ENCODE peak calls at places on chromosomes 4 and X, in four cellular contexts. W is HepG2, A is H1, N is GM12878. H is an unnamed sample.

GRCh38 chr4:33722800-33723511 is 2521.4 kb downstream of the ARAP2 start:
- DNase-seq in W (no peak), A (no peak), N (no peak), H (no peak)

GRCh38 chr4:172819353-172819752 is 349.3 kb upstream of the GALNT7 start:
- DNase-seq in W (no peak), A (no peak), N (no peak), H (no peak)

GRCh38 chrX:102517331-102517730 is 792 bp upstream of the TMSB15A start:
- DNase-seq in W (no peak), A (no peak), N (no peak), H (no peak)

GRCh38 chr4:128159967-128160366 is 98.9 kb downstream of the LARP1B start:
- DNase-seq in W (no peak), A (no peak), N (no peak), H (no peak)

GRCh38 chr4:153781717-153782416 is 7.0 kb downstream of the SFRP2 start:
- DNase-seq in W (no peak), A (no peak), N (no peak), H (no peak)

GRCh38 chr4:8271821-8272220 is 2.3 kb downstream of the HTRA3 start:
- DNase-seq in W (no peak), A (no peak), N (no peak), H (no peak)

GRCh38 chr4:845233-845835 is 19.4 kb upstream of the CPLX1 start:
- DNase-seq in W (no peak), A (no peak), N (no peak), H (no peak)

GRCh38 chr4:184768296-184768695 is 34.4 kb upstream of the CENPU start:
- DNase-seq in W (no peak), A (no peak), N (no peak), H (no peak)

GRCh38 chr4:6907658-6908191 is 1.9 kb upstream of the TBC1D14 start:
- DNase-seq in W (no peak), A (peak; percentile 72), N (no peak), H (no peak)

GRCh38 chr4:158540125-158540907 is 18.6 kb downstream of the RXFP1 start:
- DNase-seq in W (no peak), A (no peak), N (no peak), H (no peak)

GRCh38 chrX:132022115-132022862 is 813 bp upstream of the STK26 start:
- DNase-seq in W (peak; percentile 2), A (peak; percentile 57), N (no peak), H (no peak)

GRCh38 chrX:132023896-132024386 is 839 bp downstream of the STK26 start:
- DNase-seq in W (no peak), A (peak; percentile 54), N (no peak), H (no peak)

GRCh38 chrX:132022863-132023116 is 312 bp upstream of the STK26 start:
- DNase-seq in W (no peak), A (no peak), N (no peak), H (no peak)

GRCh38 chrX:132023117-132023895 is at the start of gene STK26:
- DNase-seq in W (peak; percentile 44), A (peak; percentile 69), N (no peak), H (no peak)

DNA sequence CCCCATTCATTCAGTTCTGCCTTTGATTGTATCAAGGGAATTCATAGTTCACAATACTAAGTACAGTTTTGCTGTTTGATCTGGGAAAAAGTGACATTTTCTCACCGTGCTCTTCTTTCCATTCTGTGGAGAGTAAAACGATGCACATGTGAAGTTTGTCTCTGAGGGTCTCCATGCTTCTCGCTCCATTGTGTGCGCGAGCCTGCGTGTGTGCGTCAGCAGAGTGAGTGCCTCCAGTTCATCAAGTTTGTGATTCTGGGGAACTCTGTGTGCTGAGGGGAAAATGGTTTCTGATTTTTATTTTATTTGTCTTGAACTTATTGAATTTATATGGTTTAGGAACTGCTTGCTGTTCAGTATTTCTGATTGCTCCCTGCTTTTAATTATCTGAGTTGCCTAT is 2.0 kb downstream of the STK26 start:
- DNase-seq in W (peak; percentile 3), A (no peak), N (no peak), H (no peak)
- H3K4me3 ChIP-seq in W (peak overlapping the region; percentile 85), A (peak overlapping the region; percentile 71), N (peak overlapping the region; percentile 71), H (no peak overlapping the region)

GRCh38 chr4:106240699-106241098 is 75.3 kb downstream of the TBCK start:
- DNase-seq in W (no peak), A (no peak), N (no peak), H (no peak)

DNA sequence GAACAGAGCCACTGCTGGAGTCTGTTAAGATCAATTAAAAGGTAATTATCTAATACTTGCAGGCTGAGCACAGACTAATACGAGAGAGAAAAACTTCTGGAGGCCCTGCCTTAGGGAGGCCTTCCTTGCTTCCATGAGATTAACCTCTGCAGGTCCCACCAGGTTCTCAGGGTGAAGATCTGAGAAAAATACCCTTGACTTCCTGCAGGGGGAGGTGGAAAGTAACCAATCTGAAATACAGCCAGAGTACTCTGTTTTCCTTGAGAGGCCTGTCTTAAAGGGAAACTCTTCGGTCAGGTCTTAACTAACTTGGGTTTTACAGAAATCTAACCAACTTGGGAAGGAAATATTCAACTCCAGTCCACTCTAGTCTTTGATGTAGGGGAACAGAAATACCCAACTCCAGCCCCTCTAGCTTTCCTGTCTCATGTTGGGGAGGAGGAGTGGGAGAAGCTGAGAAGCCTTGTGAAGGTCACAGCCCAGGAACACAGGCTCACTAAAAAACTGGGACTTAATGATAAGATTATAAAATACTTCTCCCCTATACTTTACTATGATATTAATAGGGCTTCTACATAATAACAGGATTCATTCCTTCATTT is 77.1 kb downstream of the TBCK start:
- DNase-seq in W (peak; percentile 61), A (peak; percentile 47), N (no peak), H (no peak)
- TF ChIP-seq SUZ12 in W (no peak), A (no peak), N (no peak), H (no peak)

GRCh38 chr4:41414380-41414779 is 123.6 kb upstream of the LIMCH1 start:
- DNase-seq in W (no peak), A (no peak), N (no peak), H (no peak)

GRCh38 chr4:41413670-41414069 is 124.3 kb upstream of the LIMCH1 start:
- DNase-seq in W (no peak), A (no peak), N (no peak), H (no peak)

GRCh38 chr4:41420576-41420975 is 117.4 kb upstream of the LIMCH1 start:
- DNase-seq in W (no peak), A (no peak), N (no peak), H (no peak)

DNA sequence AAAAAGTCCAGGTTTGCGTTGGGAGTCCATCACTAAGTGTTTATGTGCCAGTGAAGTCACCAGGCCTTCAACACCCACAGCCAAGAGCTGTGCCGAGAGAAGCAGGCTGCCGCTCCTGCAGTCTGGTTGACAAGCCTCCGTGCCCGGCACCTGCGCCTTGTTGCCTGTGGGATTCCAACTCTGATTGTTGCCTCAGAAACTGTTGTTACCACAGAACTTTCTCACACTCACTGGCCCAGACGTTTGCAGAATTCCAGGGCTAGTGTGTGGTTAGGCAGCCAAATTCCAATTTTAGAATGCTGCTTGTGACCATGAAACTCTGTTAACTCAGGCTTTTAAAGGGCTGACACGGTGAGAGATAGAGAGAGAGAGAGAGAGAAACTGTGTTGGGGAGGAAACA is 119.5 kb upstream of the LIMCH1 start:
- DNase-seq in W (no peak), A (no peak), N (no peak), H (no peak)
- TF ChIP-seq YY1 in W (no peak), A (no peak), N (no peak), H (no peak)

GRCh38 chrX:41490446-41490845 is 43.3 kb downstream of the NYX start:
- DNase-seq in W (no peak), A (no peak), N (no peak), H (no peak)

DNA sequence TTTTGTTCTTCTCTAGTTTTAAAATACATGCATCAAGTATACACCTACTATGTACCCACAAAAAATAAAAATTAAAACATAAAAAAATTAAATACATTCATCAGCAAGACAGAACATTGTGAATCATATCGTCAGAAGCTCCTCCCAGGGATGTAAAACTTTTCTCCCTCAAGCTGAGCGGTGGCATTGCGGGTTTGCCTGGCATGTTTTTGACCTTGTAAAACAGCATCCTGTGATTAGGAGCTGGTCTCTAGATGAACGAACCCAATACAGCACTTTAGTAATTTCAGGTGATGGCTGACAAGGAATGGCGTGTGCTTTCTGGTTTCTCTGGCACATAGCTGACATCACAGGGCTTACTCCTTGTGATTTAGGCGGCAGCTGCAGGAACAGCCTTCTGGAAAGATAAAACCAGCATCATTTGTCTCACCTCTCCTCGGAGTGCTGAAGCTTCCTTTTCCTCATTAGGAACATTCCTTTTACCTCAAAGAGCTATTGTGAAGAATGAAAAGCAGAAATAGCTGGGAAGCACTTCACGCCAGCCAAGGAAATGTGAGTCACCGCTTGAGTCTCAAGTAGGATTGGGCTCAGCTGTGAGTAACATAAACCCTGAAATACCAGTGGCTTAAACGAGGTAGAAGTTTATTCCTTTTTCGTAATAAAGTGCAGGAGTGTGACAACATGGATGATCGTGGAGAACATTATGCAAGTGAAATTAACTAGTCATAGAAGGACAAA is 44.3 kb downstream of the NYX start:
- DNase-seq in W (no peak), A (no peak), N (no peak), H (peak; percentile 70)
- H3K4me3 ChIP-seq in W (no peak overlapping the region), A (no peak overlapping the region), N (no peak overlapping the region), H (no peak overlapping the region)

DNA sequence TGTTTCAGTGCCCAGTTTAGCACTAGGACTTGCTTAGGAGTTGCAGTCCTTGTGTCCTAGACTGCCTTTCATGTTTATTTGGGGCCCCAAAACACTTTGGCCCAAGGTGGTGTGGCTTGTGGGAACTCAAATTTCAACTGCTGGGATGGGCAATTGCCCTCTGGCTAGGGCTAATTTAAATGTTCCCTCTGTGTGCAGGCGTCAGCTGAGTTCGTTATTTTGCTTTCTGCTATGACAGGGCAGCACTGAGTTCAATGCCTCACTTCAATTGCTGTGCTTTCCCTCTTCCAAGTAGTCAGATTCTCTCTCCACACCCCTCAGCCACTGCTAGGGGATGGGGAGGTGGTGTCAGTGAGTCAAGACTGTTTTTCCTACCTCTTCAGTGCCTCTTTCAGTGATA is 51.1 kb downstream of the ITIH6 start:
- DNase-seq in W (no peak), A (no peak), N (no peak), H (no peak)
- TF ChIP-seq SUZ12 in W (no peak), A (no peak), N (no peak), H (no peak)

GRCh38 chr4:84531689-84532088 is 32.6 kb upstream of the NKX6-1 start:
- DNase-seq in W (no peak), A (no peak), N (no peak), H (no peak)

GRCh38 chr4:84535901-84536300 is 36.8 kb upstream of the NKX6-1 start:
- DNase-seq in W (no peak), A (no peak), N (no peak), H (no peak)

GRCh38 chr4:84529169-84529751 is 30.2 kb upstream of the NKX6-1 start:
- DNase-seq in W (peak; percentile 16), A (no peak), N (no peak), H (no peak)

GRCh38 chr4:84530449-84530848 is 31.4 kb upstream of the NKX6-1 start:
- DNase-seq in W (no peak), A (no peak), N (no peak), H (no peak)

DNA sequence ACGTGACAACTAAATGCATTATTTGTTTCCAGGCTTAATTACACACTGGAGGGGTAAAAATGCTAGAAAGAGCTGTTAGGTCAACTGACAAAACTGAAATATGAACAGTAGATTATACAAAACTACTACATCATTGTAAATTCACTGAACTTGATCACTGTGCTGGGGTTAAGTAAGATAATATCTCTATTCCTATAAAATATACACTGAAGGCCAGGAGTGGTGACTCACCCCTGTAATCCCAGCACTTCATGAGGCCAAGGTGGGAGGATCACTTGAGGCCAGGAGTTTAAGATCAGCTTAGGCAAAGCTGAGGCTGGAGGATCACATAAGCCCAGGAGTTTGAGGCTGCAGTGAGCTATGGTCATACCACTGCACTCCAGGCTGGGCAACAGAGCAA is 31.8 kb upstream of the NKX6-1 start:
- DNase-seq in W (no peak), A (no peak), N (no peak), H (no peak)
- TF ChIP-seq YY1 in W (no peak), A (no peak), N (no peak), H (no peak)

GRCh38 chr4:73070072-73070385 is 513 bp upstream of the COX18 start:
- DNase-seq in W (no peak), A (no peak), N (no peak), H (no peak)
- H3K4me3 ChIP-seq in W (peak overlapping the region; percentile 49), A (peak overlapping the region; percentile 87), N (peak overlapping the region; percentile 46), H (peak overlapping the region; percentile 92)

H was measured in NT2/D1.